ENCODE peak calls at places on chromosome 20, in five cellular contexts. E is astrocyte of the spinal cord, Q is cardiac fibroblast, I is left lung, L is AG09309. K is an unnamed sample.
A peak's percentile ranks its signal among the peaks of the same experiment; 100 is the strongest.

GRCh38 chr20:4867036-4867435 is 134.3 kb downstream of the SLC23A2 start:
- DNase-seq in I (no peak), Q (no peak), E (no peak), L (no peak), K (no peak)

GRCh38 chr20:57104711-57105110 is 161.7 kb downstream of the BMP7 start:
- DNase-seq in L (no peak), E (no peak), Q (no peak), I (no peak), K (no peak)

GRCh38 chr20:60482201-60482600 is 524.0 kb downstream of the CDH26 start:
- DNase-seq in I (no peak), L (no peak), Q (no peak), E (no peak), K (no peak)

GRCh38 chr20:57748601-57749130 is 38.9 kb upstream of the PMEPA1 start:
- DNase-seq in L (peak; percentile 44), I (peak; percentile 82), Q (peak; percentile 62), E (peak; percentile 73), K (peak; percentile 56)

GRCh38 chr20:58342104-58342945 is 32.8 kb downstream of the RAB22A start:
- DNase-seq in E (peak; percentile 57), I (no peak), Q (peak; percentile 43), L (no peak), K (peak; percentile 47)

GRCh38 chr20:6746901-6747609 is 20.4 kb upstream of the BMP2 start:
- DNase-seq in E (no peak), L (no peak), I (no peak), Q (no peak), K (no peak)

GRCh38 chr20:692044-692443 is 16.4 kb upstream of the SCRT2 start:
- DNase-seq in Q (no peak), E (no peak), I (no peak), L (no peak), K (no peak)

GRCh38 chr20:54137115-54137514 is 36.7 kb downstream of the CYP24A1 start:
- DNase-seq in E (no peak), Q (no peak), L (no peak), I (no peak), K (no peak)

GRCh38 chr20:12358006-12358654 is 440.4 kb downstream of the BTBD3 start:
- DNase-seq in E (no peak), Q (peak; percentile 56), I (no peak), L (no peak), K (no peak)

GRCh38 chr20:14997791-14998190 is 660.4 kb upstream of the FLRT3 start:
- DNase-seq in I (no peak), L (no peak), E (peak; percentile 70), Q (peak; percentile 48), K (peak; percentile 84)

GRCh38 chr20:62554898-62555641 is 79.3 kb upstream of the GATA5 start:
- DNase-seq in Q (no peak), L (no peak), I (no peak), E (no peak), K (no peak)

GRCh38 chr20:36540551-36541211 is 638 bp upstream of the MYL9 start:
- DNase-seq in Q (no peak), L (no peak), E (no peak), I (no peak), K (no peak)

GRCh38 chr20:42218566-42218965 is 600.4 kb upstream of the CHD6 start:
- DNase-seq in E (no peak), Q (no peak), I (no peak), L (no peak), K (no peak)
- TF ChIP-seq CTCF in E (no peak), Q (no peak), I (no peak), L (no peak), K (no peak)

DNA sequence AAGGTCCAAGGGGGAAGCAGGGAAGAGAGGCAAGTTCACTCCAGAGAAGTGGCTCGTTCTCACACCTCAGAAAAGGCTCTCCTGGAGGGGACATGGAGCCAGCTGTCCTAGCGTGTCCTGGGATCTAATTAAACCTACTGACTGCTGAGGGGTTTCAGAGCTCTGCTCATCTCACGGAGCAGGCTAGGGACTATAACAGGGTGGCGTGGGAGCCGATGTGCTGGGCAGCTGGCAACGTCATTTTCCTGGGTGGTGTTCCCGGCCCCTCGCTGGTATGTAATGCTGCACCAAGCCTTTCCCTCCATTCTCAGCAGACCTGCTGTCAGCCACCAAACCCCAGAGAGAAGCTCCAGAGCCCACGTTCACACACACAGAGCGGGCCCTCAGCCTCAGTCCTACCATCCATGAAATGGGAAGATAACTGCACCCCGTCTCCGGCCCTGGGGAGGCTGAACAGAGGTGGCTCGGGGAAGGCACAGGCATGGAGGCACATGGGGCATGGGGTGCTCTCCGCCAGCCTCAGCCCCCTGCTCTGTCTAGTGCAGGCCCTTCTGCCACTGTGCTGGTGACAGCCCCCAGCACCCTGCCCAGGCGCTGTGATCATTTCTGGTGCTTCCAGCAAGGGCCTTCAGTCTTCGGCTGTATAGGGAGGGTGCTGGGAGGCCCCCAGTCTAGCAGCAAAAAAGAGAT is 1.9 kb downstream of the CST7 start:
- DNase-seq in E (no peak), I (no peak), Q (no peak), L (no peak), K (no peak)
- H3K4me3 ChIP-seq in E (no peak overlapping the region), I (peak overlapping the region; percentile 42), Q (no peak overlapping the region), L (no peak overlapping the region), K (no peak overlapping the region)

DNA sequence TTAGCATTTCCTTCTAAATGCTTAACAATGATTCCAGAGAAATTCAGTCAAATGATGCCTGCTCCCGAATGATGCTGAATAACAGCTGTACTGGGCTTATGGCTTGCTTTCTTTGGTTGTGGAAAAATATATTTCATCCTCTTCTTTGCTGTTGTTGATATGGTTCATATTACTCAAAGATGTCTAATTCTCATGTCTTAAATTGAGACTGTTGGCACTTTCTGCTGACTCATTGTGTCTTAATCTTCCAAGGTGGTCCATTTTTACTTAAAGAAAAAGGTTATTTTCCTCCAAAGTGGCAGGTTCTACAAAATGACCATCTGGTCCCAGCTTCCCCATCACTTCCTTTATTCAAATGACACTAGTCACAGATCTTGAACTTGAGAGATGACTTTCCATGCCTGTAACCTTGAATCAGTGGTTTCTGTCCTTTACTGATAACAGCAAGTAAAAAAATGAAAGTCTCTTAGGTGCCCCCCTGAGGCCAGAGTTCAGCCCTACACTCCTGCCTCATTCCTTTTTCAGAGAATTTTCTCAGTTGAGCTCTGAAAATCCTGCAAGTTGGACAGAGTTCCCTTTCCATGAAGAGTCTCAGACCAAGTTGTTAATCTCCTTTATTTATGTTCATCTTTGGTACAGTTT is 6.9 kb downstream of the SNAP25 start:
- DNase-seq in Q (peak; percentile 5), L (no peak), I (no peak), E (no peak), K (peak; percentile 41)
- TF ChIP-seq CTCF in Q (peak; percentile 19), L (peak; percentile 8), I (no peak), E (peak; percentile 37), K (peak; percentile 28)

DNA sequence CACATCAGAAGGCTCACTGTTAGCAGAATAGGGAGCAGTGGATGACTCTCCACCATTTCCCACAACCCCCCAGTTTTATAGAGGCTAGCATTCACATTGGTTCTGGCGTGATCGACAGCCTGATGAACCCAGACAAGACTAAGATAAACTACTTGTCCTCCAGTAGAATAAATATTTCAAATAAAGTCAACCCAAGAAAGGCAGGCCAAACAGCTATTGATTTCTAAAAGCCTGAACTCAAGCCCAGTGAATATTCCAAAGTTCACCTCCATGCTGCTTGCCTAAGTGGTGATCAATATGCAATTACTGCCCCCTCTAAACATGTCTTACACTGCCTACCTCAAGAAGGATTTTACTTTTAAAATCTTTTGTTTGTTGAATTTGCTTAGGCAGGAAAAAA is 104.5 kb downstream of the CTNNBL1 start:
- DNase-seq in I (no peak), E (no peak), L (no peak), Q (no peak), K (no peak)
- H3K4me3 ChIP-seq in I (no peak overlapping the region), E (no peak overlapping the region), L (no peak overlapping the region), Q (no peak overlapping the region), K (no peak overlapping the region)

GRCh38 chr20:24872291-24873014 is 76.6 kb upstream of the CST7 start:
- DNase-seq in L (no peak), I (no peak), E (no peak), Q (no peak), K (no peak)
- TF ChIP-seq CTCF in L (no peak), I (no peak), E (no peak), Q (no peak), K (no peak)

GRCh38 chr20:21389368-21389767 is 8.0 kb downstream of the NKX2-4 start:
- DNase-seq in L (peak; percentile 7), I (no peak), Q (no peak), E (no peak), K (no peak)
- H3K4me3 ChIP-seq in L (no peak overlapping the region), I (no peak overlapping the region), Q (no peak overlapping the region), E (no peak overlapping the region), K (no peak overlapping the region)

K was measured in foreskin fibroblast.